ENCODE peak calls at places on chromosomes 7 and 10, in six cellular contexts. One of them, this sample, is unnamed.

GRCh38 chr7:22996470-22996869 is 17.5 kb downstream of the HYCC1 start:
- DNase-seq in SJSA1: no peak
- DNase-seq in AML-193: no peak
- DNase-seq in activated naive CD8-positive, alpha-beta T cell treated with anti-CD3 and anti-CD28 coated beads, Interleukin-2, amount 50 U/mL, for 24 hours: no peak
- DNase-seq in activated CD4-positive, alpha-beta T cell treated with anti-CD3 and anti-CD28 coated beads, Interleukin-2, amount 50 U/mL, for 1 hour: no peak
- DNase-seq in IMR-90: peak; percentile 27
- DNase-seq in this sample: no peak

GRCh38 chr7:50775826-50776225 is 6.9 kb downstream of the GRB10 start:
- DNase-seq in SJSA1: no peak
- DNase-seq in IMR-90: no peak
- DNase-seq in AML-193: no peak
- DNase-seq in activated naive CD8-positive, alpha-beta T cell treated with anti-CD3 and anti-CD28 coated beads, Interleukin-2, amount 50 U/mL, for 24 hours: no peak
- DNase-seq in activated CD4-positive, alpha-beta T cell treated with anti-CD3 and anti-CD28 coated beads, Interleukin-2, amount 50 U/mL, for 1 hour: no peak
- DNase-seq in this sample: no peak

GRCh38 chr10:72010234-72010992 is 46.2 kb downstream of the CHST3 start:
- DNase-seq in IMR-90: no peak
- DNase-seq in activated naive CD8-positive, alpha-beta T cell treated with anti-CD3 and anti-CD28 coated beads, Interleukin-2, amount 50 U/mL, for 24 hours: no peak
- DNase-seq in SJSA1: no peak
- DNase-seq in AML-193: no peak
- DNase-seq in activated CD4-positive, alpha-beta T cell treated with anti-CD3 and anti-CD28 coated beads, Interleukin-2, amount 50 U/mL, for 1 hour: no peak
- DNase-seq in this sample: no peak

GRCh38 chr10:104424719-104425118 is 71.1 kb downstream of the CFAP58 start:
- DNase-seq in activated naive CD8-positive, alpha-beta T cell treated with anti-CD3 and anti-CD28 coated beads, Interleukin-2, amount 50 U/mL, for 24 hours: no peak
- DNase-seq in activated CD4-positive, alpha-beta T cell treated with anti-CD3 and anti-CD28 coated beads, Interleukin-2, amount 50 U/mL, for 1 hour: no peak
- DNase-seq in IMR-90: peak; percentile 1
- DNase-seq in SJSA1: no peak
- DNase-seq in AML-193: no peak
- DNase-seq in this sample: no peak

GRCh38 chr10:20659225-20659624 is 237.9 kb downstream of the NEBL start:
- DNase-seq in SJSA1: no peak
- DNase-seq in activated naive CD8-positive, alpha-beta T cell treated with anti-CD3 and anti-CD28 coated beads, Interleukin-2, amount 50 U/mL, for 24 hours: no peak
- DNase-seq in activated CD4-positive, alpha-beta T cell treated with anti-CD3 and anti-CD28 coated beads, Interleukin-2, amount 50 U/mL, for 1 hour: no peak
- DNase-seq in IMR-90: no peak
- DNase-seq in AML-193: no peak
- DNase-seq in this sample: no peak

GRCh38 chr7:7274782-7275181 is 92.4 kb downstream of the C1GALT1 start:
- DNase-seq in SJSA1: no peak
- DNase-seq in IMR-90: peak; percentile 33
- DNase-seq in activated CD4-positive, alpha-beta T cell treated with anti-CD3 and anti-CD28 coated beads, Interleukin-2, amount 50 U/mL, for 1 hour: no peak
- DNase-seq in activated naive CD8-positive, alpha-beta T cell treated with anti-CD3 and anti-CD28 coated beads, Interleukin-2, amount 50 U/mL, for 24 hours: no peak
- DNase-seq in AML-193: no peak
- DNase-seq in this sample: no peak

GRCh38 chr10:98349508-98349922 is 65.5 kb downstream of the PYROXD2 start:
- DNase-seq in AML-193: no peak
- DNase-seq in activated CD4-positive, alpha-beta T cell treated with anti-CD3 and anti-CD28 coated beads, Interleukin-2, amount 50 U/mL, for 1 hour: no peak
- DNase-seq in IMR-90: peak; percentile 99
- DNase-seq in activated naive CD8-positive, alpha-beta T cell treated with anti-CD3 and anti-CD28 coated beads, Interleukin-2, amount 50 U/mL, for 24 hours: no peak
- DNase-seq in SJSA1: no peak
- DNase-seq in this sample: no peak

GRCh38 chr10:44993922-44994751 is 6.6 kb upstream of the ZNF22 start:
- DNase-seq in SJSA1: peak; percentile 69
- DNase-seq in IMR-90: peak; percentile 78
- DNase-seq in activated naive CD8-positive, alpha-beta T cell treated with anti-CD3 and anti-CD28 coated beads, Interleukin-2, amount 50 U/mL, for 24 hours: no peak
- DNase-seq in AML-193: no peak
- DNase-seq in activated CD4-positive, alpha-beta T cell treated with anti-CD3 and anti-CD28 coated beads, Interleukin-2, amount 50 U/mL, for 1 hour: no peak
- DNase-seq in this sample: no peak

GRCh38 chr7:38068461-38068860 is 109.6 kb upstream of the STARD3NL start:
- DNase-seq in activated CD4-positive, alpha-beta T cell treated with anti-CD3 and anti-CD28 coated beads, Interleukin-2, amount 50 U/mL, for 1 hour: no peak
- DNase-seq in SJSA1: no peak
- DNase-seq in IMR-90: no peak
- DNase-seq in AML-193: no peak
- DNase-seq in activated naive CD8-positive, alpha-beta T cell treated with anti-CD3 and anti-CD28 coated beads, Interleukin-2, amount 50 U/mL, for 24 hours: no peak
- DNase-seq in this sample: no peak

GRCh38 chr10:103554488-103555320 is 61.2 kb downstream of the NEURL1 start:
- DNase-seq in activated CD4-positive, alpha-beta T cell treated with anti-CD3 and anti-CD28 coated beads, Interleukin-2, amount 50 U/mL, for 1 hour: peak; percentile 3
- DNase-seq in AML-193: no peak
- DNase-seq in SJSA1: peak; percentile 37
- DNase-seq in activated naive CD8-positive, alpha-beta T cell treated with anti-CD3 and anti-CD28 coated beads, Interleukin-2, amount 50 U/mL, for 24 hours: peak; percentile 22
- DNase-seq in IMR-90: peak; percentile 80
- DNase-seq in this sample: no peak

GRCh38 chr7:151506901-151507382 is 12.8 kb downstream of the RHEB start:
- DNase-seq in activated CD4-positive, alpha-beta T cell treated with anti-CD3 and anti-CD28 coated beads, Interleukin-2, amount 50 U/mL, for 1 hour: no peak
- DNase-seq in SJSA1: no peak
- DNase-seq in AML-193: no peak
- DNase-seq in activated naive CD8-positive, alpha-beta T cell treated with anti-CD3 and anti-CD28 coated beads, Interleukin-2, amount 50 U/mL, for 24 hours: no peak
- DNase-seq in IMR-90: no peak
- DNase-seq in this sample: no peak

This sample was measured in dermis microvascular lymphatic vessel endothelial cell.